ENCODE peak calls at places on chromosome 21, in seven cellular contexts. One of them, this sample, is unnamed.

GRCh38 chr21:45940621-45941337 is 40.8 kb upstream of the COL6A1 start:
- DNase-seq in activated CD4-positive, alpha-beta T cell treated with anti-CD3 and anti-CD28 coated beads for 24 hours: no peak
- DNase-seq in GM20000: no peak
- DNase-seq in MV-4-11: no peak
- DNase-seq in AG20443: no peak
- DNase-seq in GM23248: no peak
- DNase-seq in mammary epithelial cell: no peak
- DNase-seq in this sample: no peak

GRCh38 chr21:42554251-42554937 is 40.7 kb downstream of the SLC37A1 start:
- DNase-seq in GM23248: no peak
- DNase-seq in activated CD4-positive, alpha-beta T cell treated with anti-CD3 and anti-CD28 coated beads for 24 hours: no peak
- DNase-seq in AG20443: no peak
- DNase-seq in GM20000: no peak
- DNase-seq in MV-4-11: no peak
- DNase-seq in mammary epithelial cell: no peak
- DNase-seq in this sample: peak

GRCh38 chr21:42614391-42614790 is 39.0 kb upstream of the PDE9A start:
- DNase-seq in activated CD4-positive, alpha-beta T cell treated with anti-CD3 and anti-CD28 coated beads for 24 hours: peak
- DNase-seq in MV-4-11: no peak
- DNase-seq in GM20000: no peak
- DNase-seq in mammary epithelial cell: peak
- DNase-seq in GM23248: no peak
- DNase-seq in AG20443: no peak
- DNase-seq in this sample: peak

GRCh38 chr21:42245348-42246185 is 26.6 kb downstream of the ABCG1 start:
- DNase-seq in MV-4-11: peak
- DNase-seq in AG20443: no peak
- DNase-seq in GM23248: no peak
- DNase-seq in mammary epithelial cell: no peak
- DNase-seq in GM20000: no peak
- DNase-seq in activated CD4-positive, alpha-beta T cell treated with anti-CD3 and anti-CD28 coated beads for 24 hours: no peak
- DNase-seq in this sample: peak

GRCh38 chr21:43986544-43987451 is 25.3 kb upstream of the TRAPPC10 start:
- DNase-seq in mammary epithelial cell: no peak
- DNase-seq in AG20443: no peak
- DNase-seq in GM20000: no peak
- DNase-seq in MV-4-11: no peak
- DNase-seq in GM23248: no peak
- DNase-seq in activated CD4-positive, alpha-beta T cell treated with anti-CD3 and anti-CD28 coated beads for 24 hours: no peak
- DNase-seq in this sample: no peak

GRCh38 chr21:42140196-42140934 is 69.2 kb downstream of the UMODL1 start:
- DNase-seq in GM20000: no peak
- DNase-seq in activated CD4-positive, alpha-beta T cell treated with anti-CD3 and anti-CD28 coated beads for 24 hours: no peak
- DNase-seq in MV-4-11: peak
- DNase-seq in AG20443: no peak
- DNase-seq in GM23248: no peak
- DNase-seq in mammary epithelial cell: no peak
- DNase-seq in this sample: no peak

GRCh38 chr21:44556879-44557278 is 1.7 kb downstream of the KRTAP10-3 start:
- DNase-seq in AG20443: no peak
- DNase-seq in mammary epithelial cell: no peak
- DNase-seq in GM20000: peak
- DNase-seq in MV-4-11: peak
- DNase-seq in activated CD4-positive, alpha-beta T cell treated with anti-CD3 and anti-CD28 coated beads for 24 hours: no peak
- DNase-seq in GM23248: no peak
- DNase-seq in this sample: no peak

GRCh38 chr21:46581780-46582307 is 23.0 kb downstream of the S100B start:
- DNase-seq in MV-4-11: no peak
- DNase-seq in mammary epithelial cell: no peak
- DNase-seq in GM20000: no peak
- DNase-seq in activated CD4-positive, alpha-beta T cell treated with anti-CD3 and anti-CD28 coated beads for 24 hours: no peak
- DNase-seq in GM23248: no peak
- DNase-seq in AG20443: peak
- DNase-seq in this sample: no peak

GRCh38 chr21:35873441-35873840 is 186.9 kb downstream of the SETD4 start:
- DNase-seq in activated CD4-positive, alpha-beta T cell treated with anti-CD3 and anti-CD28 coated beads for 24 hours: no peak
- DNase-seq in MV-4-11: peak
- DNase-seq in GM20000: no peak
- DNase-seq in GM23248: no peak
- DNase-seq in mammary epithelial cell: no peak
- DNase-seq in AG20443: peak
- DNase-seq in this sample: no peak

GRCh38 chr21:36437745-36438128 is 42.2 kb downstream of the CLDN14 start:
- DNase-seq in mammary epithelial cell: peak
- DNase-seq in MV-4-11: peak
- DNase-seq in GM23248: peak
- DNase-seq in AG20443: peak
- DNase-seq in GM20000: no peak
- DNase-seq in activated CD4-positive, alpha-beta T cell treated with anti-CD3 and anti-CD28 coated beads for 24 hours: no peak
- DNase-seq in this sample: no peak

GRCh38 chr21:40284481-40284880 is 417.2 kb downstream of the PCP4 start:
- DNase-seq in GM20000: no peak
- DNase-seq in MV-4-11: no peak
- DNase-seq in activated CD4-positive, alpha-beta T cell treated with anti-CD3 and anti-CD28 coated beads for 24 hours: no peak
- DNase-seq in mammary epithelial cell: no peak
- DNase-seq in AG20443: no peak
- DNase-seq in GM23248: no peak
- DNase-seq in this sample: peak

GRCh38 chr21:45309069-45309521 is 21.4 kb upstream of the POFUT2 start:
- DNase-seq in MV-4-11: peak
- DNase-seq in mammary epithelial cell: no peak
- DNase-seq in GM23248: peak
- DNase-seq in activated CD4-positive, alpha-beta T cell treated with anti-CD3 and anti-CD28 coated beads for 24 hours: peak
- DNase-seq in GM20000: no peak
- DNase-seq in AG20443: peak
- DNase-seq in this sample: peak

GRCh38 chr21:43727571-43728466 is 8.9 kb downstream of the PDXK start:
- DNase-seq in activated CD4-positive, alpha-beta T cell treated with anti-CD3 and anti-CD28 coated beads for 24 hours: no peak
- DNase-seq in GM20000: no peak
- DNase-seq in AG20443: no peak
- DNase-seq in mammary epithelial cell: no peak
- DNase-seq in MV-4-11: peak
- DNase-seq in GM23248: peak
- DNase-seq in this sample: peak

GRCh38 chr21:39938086-39938611 is 70.9 kb downstream of the PCP4 start:
- DNase-seq in MV-4-11: no peak
- DNase-seq in AG20443: no peak
- DNase-seq in GM23248: no peak
- DNase-seq in activated CD4-positive, alpha-beta T cell treated with anti-CD3 and anti-CD28 coated beads for 24 hours: no peak
- DNase-seq in GM20000: no peak
- DNase-seq in mammary epithelial cell: no peak
- DNase-seq in this sample: no peak

GRCh38 chr21:44874240-44874496 is 678 bp upstream of the PTTG1IP start:
- DNase-seq in GM20000: no peak
- DNase-seq in AG20443: no peak
- DNase-seq in mammary epithelial cell: no peak
- DNase-seq in MV-4-11: no peak
- DNase-seq in activated CD4-positive, alpha-beta T cell treated with anti-CD3 and anti-CD28 coated beads for 24 hours: no peak
- DNase-seq in GM23248: no peak
- DNase-seq in this sample: peak

GRCh38 chr21:39675595-39675994 is 62.9 kb downstream of the B3GALT5 start:
- DNase-seq in activated CD4-positive, alpha-beta T cell treated with anti-CD3 and anti-CD28 coated beads for 24 hours: no peak
- DNase-seq in GM20000: no peak
- DNase-seq in AG20443: no peak
- DNase-seq in MV-4-11: no peak
- DNase-seq in mammary epithelial cell: no peak
- DNase-seq in GM23248: no peak
- DNase-seq in this sample: no peak

GRCh38 chr21:32442566-32443318 is 30.2 kb downstream of the EVA1C start:
- DNase-seq in activated CD4-positive, alpha-beta T cell treated with anti-CD3 and anti-CD28 coated beads for 24 hours: no peak
- DNase-seq in GM23248: no peak
- DNase-seq in mammary epithelial cell: no peak
- DNase-seq in GM20000: no peak
- DNase-seq in AG20443: no peak
- DNase-seq in MV-4-11: no peak
- DNase-seq in this sample: no peak

GRCh38 chr21:34946385-34947121 is 102.5 kb downstream of the RUNX1 start:
- DNase-seq in AG20443: no peak
- DNase-seq in MV-4-11: peak
- DNase-seq in GM20000: no peak
- DNase-seq in mammary epithelial cell: no peak
- DNase-seq in GM23248: no peak
- DNase-seq in activated CD4-positive, alpha-beta T cell treated with anti-CD3 and anti-CD28 coated beads for 24 hours: no peak
- DNase-seq in this sample: no peak

GRCh38 chr21:44940116-44940631 is 345 bp downstream of the SLX9 start:
- DNase-seq in MV-4-11: no peak
- DNase-seq in activated CD4-positive, alpha-beta T cell treated with anti-CD3 and anti-CD28 coated beads for 24 hours: no peak
- DNase-seq in GM23248: peak
- DNase-seq in GM20000: no peak
- DNase-seq in AG20443: peak
- DNase-seq in mammary epithelial cell: peak
- DNase-seq in this sample: no peak

GRCh38 chr21:29650561-29651022 is 289.2 kb downstream of the GRIK1 start:
- DNase-seq in GM20000: no peak
- DNase-seq in GM23248: no peak
- DNase-seq in mammary epithelial cell: no peak
- DNase-seq in MV-4-11: no peak
- DNase-seq in activated CD4-positive, alpha-beta T cell treated with anti-CD3 and anti-CD28 coated beads for 24 hours: no peak
- DNase-seq in AG20443: no peak
- DNase-seq in this sample: peak

GRCh38 chr21:22556829-22557228 is 1558.6 kb downstream of the NCAM2 start:
- DNase-seq in GM23248: no peak
- DNase-seq in AG20443: no peak
- DNase-seq in MV-4-11: no peak
- DNase-seq in GM20000: no peak
- DNase-seq in activated CD4-positive, alpha-beta T cell treated with anti-CD3 and anti-CD28 coated beads for 24 hours: no peak
- DNase-seq in mammary epithelial cell: no peak
- DNase-seq in this sample: no peak

GRCh38 chr21:45485686-45486442 is 56.4 kb downstream of the SLC19A1 start:
- DNase-seq in GM23248: no peak
- DNase-seq in activated CD4-positive, alpha-beta T cell treated with anti-CD3 and anti-CD28 coated beads for 24 hours: no peak
- DNase-seq in mammary epithelial cell: no peak
- DNase-seq in AG20443: no peak
- DNase-seq in GM20000: no peak
- DNase-seq in MV-4-11: no peak
- DNase-seq in this sample: no peak

GRCh38 chr21:26806734-26807372 is 38.4 kb downstream of the ADAMTS1 start:
- DNase-seq in GM20000: no peak
- DNase-seq in activated CD4-positive, alpha-beta T cell treated with anti-CD3 and anti-CD28 coated beads for 24 hours: no peak
- DNase-seq in AG20443: no peak
- DNase-seq in GM23248: peak
- DNase-seq in MV-4-11: no peak
- DNase-seq in mammary epithelial cell: peak
- DNase-seq in this sample: no peak

GRCh38 chr21:42847051-42847707 is 32.2 kb downstream of the WDR4 start:
- DNase-seq in AG20443: no peak
- DNase-seq in GM20000: no peak
- DNase-seq in mammary epithelial cell: no peak
- DNase-seq in activated CD4-positive, alpha-beta T cell treated with anti-CD3 and anti-CD28 coated beads for 24 hours: no peak
- DNase-seq in MV-4-11: no peak
- DNase-seq in GM23248: no peak
- DNase-seq in this sample: no peak

GRCh38 chr21:26001356-26001755 is 169.2 kb downstream of the APP start:
- DNase-seq in AG20443: no peak
- DNase-seq in GM23248: no peak
- DNase-seq in MV-4-11: no peak
- DNase-seq in mammary epithelial cell: no peak
- DNase-seq in activated CD4-positive, alpha-beta T cell treated with anti-CD3 and anti-CD28 coated beads for 24 hours: no peak
- DNase-seq in GM20000: no peak
- DNase-seq in this sample: no peak

GRCh38 chr21:43854773-43855633 is 10.0 kb upstream of the AGPAT3 start:
- DNase-seq in MV-4-11: peak
- DNase-seq in GM20000: peak
- DNase-seq in AG20443: no peak
- DNase-seq in GM23248: no peak
- DNase-seq in mammary epithelial cell: no peak
- DNase-seq in activated CD4-positive, alpha-beta T cell treated with anti-CD3 and anti-CD28 coated beads for 24 hours: no peak
- DNase-seq in this sample: no peak

GRCh38 chr21:37751268-37751975 is 164.8 kb downstream of the KCNJ6 start:
- DNase-seq in GM23248: peak
- DNase-seq in AG20443: peak
- DNase-seq in activated CD4-positive, alpha-beta T cell treated with anti-CD3 and anti-CD28 coated beads for 24 hours: no peak
- DNase-seq in MV-4-11: no peak
- DNase-seq in GM20000: no peak
- DNase-seq in mammary epithelial cell: no peak
- DNase-seq in this sample: no peak

GRCh38 chr21:46557469-46557868 is 47.4 kb downstream of the S100B start:
- DNase-seq in GM23248: no peak
- DNase-seq in mammary epithelial cell: no peak
- DNase-seq in GM20000: no peak
- DNase-seq in AG20443: no peak
- DNase-seq in MV-4-11: no peak
- DNase-seq in activated CD4-positive, alpha-beta T cell treated with anti-CD3 and anti-CD28 coated beads for 24 hours: no peak
- DNase-seq in this sample: no peak

GRCh38 chr21:36134820-36135390 is at the start of gene CBR3:
- DNase-seq in MV-4-11: no peak
- DNase-seq in GM23248: peak
- DNase-seq in GM20000: peak
- DNase-seq in mammary epithelial cell: no peak
- DNase-seq in activated CD4-positive, alpha-beta T cell treated with anti-CD3 and anti-CD28 coated beads for 24 hours: peak
- DNase-seq in AG20443: peak
- DNase-seq in this sample: peak

GRCh38 chr21:34661848-34662247 is 6.9 kb upstream of the CLIC6 start:
- DNase-seq in AG20443: no peak
- DNase-seq in MV-4-11: no peak
- DNase-seq in mammary epithelial cell: no peak
- DNase-seq in activated CD4-positive, alpha-beta T cell treated with anti-CD3 and anti-CD28 coated beads for 24 hours: no peak
- DNase-seq in GM20000: no peak
- DNase-seq in GM23248: no peak
- DNase-seq in this sample: no peak

GRCh38 chr21:34621434-34622000 is 6.6 kb upstream of the RCAN1 start:
- DNase-seq in mammary epithelial cell: no peak
- DNase-seq in activated CD4-positive, alpha-beta T cell treated with anti-CD3 and anti-CD28 coated beads for 24 hours: no peak
- DNase-seq in GM23248: no peak
- DNase-seq in GM20000: no peak
- DNase-seq in AG20443: no peak
- DNase-seq in MV-4-11: no peak
- DNase-seq in this sample: no peak

GRCh38 chr21:41707231-41707988 is 59.4 kb downstream of the RIPK4 start:
- DNase-seq in GM23248: no peak
- DNase-seq in MV-4-11: no peak
- DNase-seq in GM20000: no peak
- DNase-seq in mammary epithelial cell: peak
- DNase-seq in AG20443: no peak
- DNase-seq in activated CD4-positive, alpha-beta T cell treated with anti-CD3 and anti-CD28 coated beads for 24 hours: no peak
- DNase-seq in this sample: no peak

GRCh38 chr21:34511787-34512451 is at the start of gene KCNE1:
- DNase-seq in MV-4-11: peak
- DNase-seq in activated CD4-positive, alpha-beta T cell treated with anti-CD3 and anti-CD28 coated beads for 24 hours: no peak
- DNase-seq in GM20000: no peak
- DNase-seq in GM23248: peak
- DNase-seq in AG20443: peak
- DNase-seq in mammary epithelial cell: no peak
- DNase-seq in this sample: peak

GRCh38 chr21:27722095-27722494 is 755.2 kb upstream of the ADAMTS5 start:
- DNase-seq in GM23248: no peak
- DNase-seq in MV-4-11: no peak
- DNase-seq in mammary epithelial cell: peak
- DNase-seq in GM20000: no peak
- DNase-seq in activated CD4-positive, alpha-beta T cell treated with anti-CD3 and anti-CD28 coated beads for 24 hours: no peak
- DNase-seq in AG20443: no peak
- DNase-seq in this sample: no peak

GRCh38 chr21:45383615-45384201 is 21.3 kb upstream of the COL18A1 start:
- DNase-seq in MV-4-11: no peak
- DNase-seq in GM20000: no peak
- DNase-seq in AG20443: no peak
- DNase-seq in GM23248: no peak
- DNase-seq in mammary epithelial cell: no peak
- DNase-seq in activated CD4-positive, alpha-beta T cell treated with anti-CD3 and anti-CD28 coated beads for 24 hours: no peak
- DNase-seq in this sample: no peak

GRCh38 chr21:39444406-39445145 is 1.0 kb downstream of the LCA5L start:
- DNase-seq in AG20443: peak
- DNase-seq in GM23248: peak
- DNase-seq in mammary epithelial cell: peak
- DNase-seq in GM20000: no peak
- DNase-seq in MV-4-11: no peak
- DNase-seq in activated CD4-positive, alpha-beta T cell treated with anti-CD3 and anti-CD28 coated beads for 24 hours: no peak
- DNase-seq in this sample: peak

This sample was measured in NCI-H82.